ENCODE peak calls at places on chromosome 16, in eight cellular contexts. V, H, J, W, Y, O, N and R are unnamed samples.

GRCh38 chr16:7278636-7279035 is 54.0 kb upstream of the RBFOX1 start:
- DNase-seq in N (no peak), H (no peak), J (no peak), O (no peak), W (no peak), V (no peak), Y (no peak), R (no peak)

GRCh38 chr16:55480228-55480655 is 1.2 kb downstream of the MMP2 start:
- DNase-seq in Y (peak), V (peak), H (peak), O (peak), N (peak), W (peak), J (peak), R (peak)

GRCh38 chr16:4214215-4214621 is 27.7 kb downstream of the SRL start:
- DNase-seq in Y (no peak), W (no peak), O (peak), H (peak), J (no peak), N (peak), V (peak), R (no peak)

GRCh38 chr16:5455110-5455509 is 357.5 kb upstream of the EEF2KMT start:
- DNase-seq in W (no peak), N (no peak), V (no peak), H (no peak), J (no peak), O (no peak), Y (no peak), R (no peak)

GRCh38 chr16:67461600-67462278 is 19.2 kb downstream of the ATP6V0D1 start:
- DNase-seq in H (no peak), O (no peak), Y (peak), V (no peak), J (no peak), N (no peak), W (no peak), R (no peak)

GRCh38 chr16:12507366-12507765 is 296.3 kb downstream of the CPPED1 start:
- DNase-seq in V (no peak), O (peak), H (peak), W (no peak), Y (no peak), N (peak), J (no peak), R (no peak)

GRCh38 chr16:4307215-4308037 is 8.4 kb upstream of the GLIS2 start:
- DNase-seq in O (peak), H (peak), V (peak), W (peak), J (peak), Y (peak), N (peak), R (peak)

GRCh38 chr16:61820398-61820797 is 215.8 kb downstream of the CDH8 start:
- DNase-seq in H (peak), V (peak), Y (no peak), O (peak), J (no peak), W (no peak), N (no peak), R (no peak)

GRCh38 chr16:24826817-24827566 is 18.8 kb upstream of the SLC5A11 start:
- DNase-seq in V (no peak), J (no peak), O (no peak), H (no peak), W (no peak), N (no peak), Y (no peak), R (no peak)

GRCh38 chr16:83296505-83296904 is 511.3 kb upstream of the HSBP1 start:
- DNase-seq in J (no peak), H (no peak), O (no peak), Y (no peak), N (no peak), W (no peak), V (no peak), R (no peak)

GRCh38 chr16:4347010-4347409 is 4.1 kb downstream of the PAM16 start:
- DNase-seq in N (no peak), Y (peak), J (no peak), V (no peak), O (no peak), W (no peak), H (peak), R (no peak)

GRCh38 chr16:66121466-66121865 is 245.0 kb upstream of the CDH5 start:
- DNase-seq in N (no peak), O (no peak), H (no peak), W (no peak), V (no peak), Y (no peak), J (no peak), R (no peak)

GRCh38 chr16:78437352-78437968 is 338.0 kb downstream of the WWOX start:
- DNase-seq in J (peak), N (no peak), W (peak), V (no peak), O (no peak), H (no peak), Y (no peak), R (no peak)

GRCh38 chr16:87952751-87953150 is 1.5 kb downstream of the BANP start:
- DNase-seq in N (no peak), J (no peak), V (no peak), W (no peak), H (no peak), O (no peak), Y (no peak), R (no peak)

DNA sequence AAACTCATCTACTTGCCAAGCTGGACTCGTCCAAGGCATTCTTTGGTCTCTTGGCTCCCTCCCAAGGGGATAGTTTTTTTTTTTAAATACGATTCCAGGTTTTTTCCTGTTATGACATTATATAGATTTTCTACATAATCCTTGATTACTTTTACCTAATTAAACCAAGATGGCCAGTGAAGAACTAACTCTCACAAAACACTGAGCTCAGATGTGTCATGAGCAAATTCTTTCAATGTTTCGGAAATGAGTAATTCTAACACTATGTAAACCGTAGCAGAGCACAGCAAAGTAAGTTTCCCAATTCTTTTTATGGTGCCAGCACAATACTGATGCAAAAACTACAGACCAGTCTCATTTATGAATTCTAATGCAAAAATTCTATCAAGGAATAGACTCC is 1.8 kb downstream of the ZNF23 start:
- DNase-seq in N (peak), J (no peak), H (no peak), Y (no peak), O (peak), V (peak), W (no peak), R (no peak)
- H3K4me3 ChIP-seq in N (no peak), J (no peak), H (no peak), Y (no peak), O (peak), V (peak), W (no peak), R (no peak)

GRCh38 chr16:81808933-81809480 is 29.9 kb downstream of the PLCG2 start:
- DNase-seq in Y (no peak), J (no peak), O (no peak), V (no peak), W (no peak), H (no peak), N (no peak), R (no peak)
- H3K4me3 ChIP-seq in Y (no peak), J (no peak), O (no peak), V (no peak), W (no peak), H (no peak), N (no peak), R (no peak)

DNA sequence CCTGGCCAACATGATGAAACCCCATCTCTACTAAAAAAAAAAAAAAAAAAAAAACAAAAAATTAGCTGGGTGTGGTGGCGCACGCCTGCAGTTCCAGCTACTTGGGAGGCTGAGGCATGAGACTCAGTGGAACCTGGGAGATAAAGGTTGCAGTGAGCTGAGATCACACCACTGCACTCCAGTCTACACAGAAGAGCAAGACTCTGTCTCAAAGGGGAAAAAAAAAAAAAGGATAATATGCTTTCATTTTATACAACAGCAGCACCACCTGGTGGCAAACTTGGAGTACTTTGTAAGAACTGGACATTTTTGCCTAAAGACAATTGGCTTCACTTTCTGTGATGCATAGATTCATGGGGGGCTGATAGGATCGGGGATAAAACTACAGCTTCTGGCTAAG is 8.5 kb downstream of the CHTF8 start:
- DNase-seq in Y (no peak), J (no peak), W (peak), O (peak), H (no peak), V (peak), N (no peak), R (no peak)
- H3K4me3 ChIP-seq in Y (no peak), J (no peak), W (no peak), O (no peak), H (no peak), V (no peak), N (no peak), R (no peak)

DNA sequence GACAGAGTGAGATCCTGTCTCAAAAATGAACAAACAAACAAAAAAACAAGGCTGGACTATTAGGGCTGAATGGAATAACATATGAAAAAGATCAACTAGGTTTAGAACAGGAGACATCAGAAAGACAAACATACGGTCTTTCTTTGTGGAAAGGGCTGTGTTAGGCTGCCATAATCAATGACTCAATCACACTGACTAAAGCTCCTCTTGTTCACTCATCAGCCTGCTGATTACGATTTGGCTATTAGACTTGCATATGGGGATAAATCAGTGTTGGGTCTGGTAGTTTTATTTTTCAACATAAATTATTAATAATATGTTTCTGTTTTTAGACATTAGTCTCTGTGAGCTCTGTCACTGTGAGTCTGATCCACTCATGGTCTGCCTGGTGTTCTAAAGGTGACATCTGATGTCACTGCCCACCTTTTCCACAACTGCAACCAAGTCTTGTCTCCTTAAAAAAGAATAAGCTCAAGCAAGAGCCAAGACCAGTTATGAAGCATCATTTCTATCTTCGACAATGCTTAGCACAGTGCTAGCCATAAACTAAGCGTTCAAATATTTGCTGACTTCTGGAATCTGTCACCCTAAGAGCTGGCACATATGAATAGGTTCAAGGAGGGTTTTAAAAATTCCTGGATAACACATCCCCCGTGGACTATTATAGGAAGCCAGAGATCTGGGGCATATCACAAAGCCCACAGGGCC is 10.2 kb downstream of the CFAP20 start:
- DNase-seq in Y (no peak), W (no peak), N (no peak), H (no peak), J (no peak), V (no peak), O (no peak), R (no peak)
- H3K4me3 ChIP-seq in Y (no peak), W (no peak), N (no peak), H (no peak), J (no peak), V (no peak), O (no peak), R (no peak)

GRCh38 chr16:11253009-11253994 is 2.7 kb downstream of the SOCS1 start:
- DNase-seq in H (no peak), Y (no peak), W (no peak), N (no peak), O (peak), V (no peak), J (no peak), R (no peak)
- H3K4me3 ChIP-seq in H (peak), Y (no peak), W (no peak), N (peak), O (peak), V (peak), J (no peak), R (no peak)

GRCh38 chr16:86408685-86409084 is 101.6 kb upstream of the FOXF1 start:
- DNase-seq in J (no peak), V (no peak), Y (no peak), N (no peak), W (peak), H (no peak), O (no peak), R (no peak)
- H3K4me3 ChIP-seq in J (no peak), V (no peak), Y (no peak), N (no peak), W (no peak), H (no peak), O (no peak), R (no peak)

GRCh38 chr16:30372037-30372712 is 1.9 kb upstream of the TBC1D10B start:
- DNase-seq in H (no peak), Y (no peak), J (peak), N (no peak), V (no peak), W (no peak), O (no peak), R (no peak)
- H3K4me3 ChIP-seq in H (no peak), Y (no peak), J (no peak), N (no peak), V (no peak), W (no peak), O (no peak), R (no peak)

GRCh38 chr16:69478685-69479084 is 54.3 kb downstream of the CYB5B start:
- DNase-seq in W (no peak), V (no peak), H (no peak), J (no peak), Y (no peak), O (no peak), N (no peak), R (peak)

GRCh38 chr16:69483611-69484010 is 59.2 kb downstream of the CYB5B start:
- DNase-seq in Y (no peak), J (no peak), H (no peak), W (no peak), V (no peak), O (no peak), N (no peak), R (no peak)

GRCh38 chr16:69479806-69480205 is 55.4 kb downstream of the CYB5B start:
- DNase-seq in N (no peak), V (no peak), J (no peak), O (peak), Y (no peak), H (no peak), W (no peak), R (peak)

GRCh38 chr16:69482410-69482951 is 58.1 kb downstream of the CYB5B start:
- DNase-seq in Y (peak), J (peak), W (peak), O (no peak), N (no peak), H (peak), V (peak), R (peak)

DNA sequence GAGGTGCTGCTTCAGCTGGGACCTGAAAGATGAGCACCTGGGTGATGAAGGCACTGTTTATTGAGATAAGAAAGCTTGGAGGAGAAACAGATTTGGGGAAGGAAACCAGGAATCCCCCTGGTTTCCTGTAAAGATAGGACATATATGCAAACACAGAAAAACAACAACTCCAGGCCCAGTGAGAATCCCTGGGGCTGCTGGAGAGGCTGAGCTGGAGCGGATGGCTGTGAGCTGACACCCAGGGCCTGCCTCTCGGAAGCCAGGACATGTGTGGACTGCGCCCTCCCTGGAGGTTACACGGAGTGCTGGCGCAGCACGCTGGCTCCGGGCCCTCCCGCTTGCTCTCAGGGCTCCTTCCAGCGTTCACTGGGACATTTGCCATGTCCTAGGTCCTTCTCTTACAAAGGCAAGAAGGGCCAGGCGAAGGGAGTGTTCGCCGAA is 57.5 kb downstream of the CYB5B start:
- DNase-seq in N (no peak), V (peak), H (peak), Y (peak), O (peak), W (peak), J (peak), R (peak)
- H3K4me3 ChIP-seq in N (no peak), V (no peak), H (no peak), Y (no peak), O (no peak), W (no peak), J (no peak), R (peak)

DNA sequence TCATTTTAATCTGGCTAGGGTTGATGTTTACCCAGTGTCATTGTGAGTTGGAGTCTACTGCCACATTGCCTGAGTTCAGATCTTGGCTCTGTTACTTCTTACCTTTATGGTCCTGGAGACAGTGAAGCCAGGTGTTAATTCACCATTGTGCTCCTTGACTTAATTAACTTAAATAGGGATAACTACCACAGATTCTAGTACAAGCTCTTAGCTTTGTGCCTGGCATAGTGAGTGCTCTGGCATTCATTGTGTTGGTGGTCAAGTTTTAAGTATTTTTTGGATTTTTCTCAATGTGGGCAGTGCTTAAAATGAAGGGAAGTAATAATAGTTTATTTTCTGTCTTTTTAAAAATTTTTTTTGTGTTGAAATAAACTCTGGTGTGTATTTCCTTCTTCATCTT is 4.6 kb downstream of the HAPSTR1 start:
- DNase-seq in J (no peak), N (no peak), H (no peak), V (no peak), W (no peak), O (no peak), Y (no peak), R (no peak)
- H3K4me3 ChIP-seq in J (no peak), N (no peak), H (no peak), V (peak), W (no peak), O (peak), Y (no peak), R (no peak)